ENCODE peak calls at places on chromosomes 7 and 10, in nine cellular contexts. V is activated CD8-positive, alpha-beta memory T cell treated with anti-CD3 and anti-CD28 coated beads for 1 hour; R is coronary artery; T is psoas muscle; Y is left ventricle myocardium inferior; O is COLO829; S is EL; A is AML-193; E is NCI-H510A treated with DMSO at 0.1 percent for 48 hours. Z is an unnamed sample.

GRCh38 chr7:155741061-155741460 is 71.2 kb downstream of the SHH start:
- DNase-seq in A (no peak), Y (no peak), T (no peak), V (no peak), R (no peak), E (no peak), O (no peak), S (no peak), Z (no peak)

GRCh38 chr10:47076949-47077348 is 165.7 kb downstream of the PTPN20 start:
- DNase-seq in Y (no peak), A (no peak), E (no peak), O (no peak), V (no peak), T (no peak), R (no peak), S (peak; percentile 55), Z (peak; percentile 6)

GRCh38 chr7:70810558-70811139 is 321.3 kb upstream of the GALNT17 start:
- DNase-seq in S (no peak), O (no peak), V (no peak), R (no peak), T (no peak), Y (no peak), E (no peak), A (no peak), Z (no peak)

GRCh38 chr10:89923661-89924060 is 222.3 kb downstream of the KIF20B start:
- DNase-seq in R (no peak), O (no peak), Y (no peak), E (no peak), A (no peak), V (no peak), T (no peak), S (peak; percentile 55), Z (no peak)

GRCh38 chr7:156473476-156474240 is 166.9 kb upstream of the RNF32 start:
- DNase-seq in Y (peak; percentile 23), O (peak; percentile 15), T (no peak), S (no peak), R (no peak), V (no peak), E (no peak), A (peak; percentile 46), Z (peak; percentile 31)

GRCh38 chr10:5806745-5807144 is 6.5 kb downstream of the GDI2 start:
- DNase-seq in S (no peak), E (no peak), R (no peak), V (no peak), A (no peak), Y (no peak), T (no peak), O (no peak), Z (no peak)

GRCh38 chr10:132550366-132551092 is 12.9 kb downstream of the INPP5A start:
- DNase-seq in V (no peak), Y (no peak), S (no peak), A (no peak), E (no peak), O (no peak), R (no peak), T (peak; percentile 54), Z (no peak)

GRCh38 chr7:123616244-123616643 is 14.6 kb downstream of the ASB15 start:
- DNase-seq in V (no peak), E (no peak), A (no peak), Y (no peak), R (no peak), O (no peak), S (no peak), T (no peak), Z (no peak)

GRCh38 chr7:98283127-98283886 is 1.8 kb downstream of the BRI3 start:
- DNase-seq in Y (peak; percentile 39), O (no peak), E (no peak), R (no peak), A (peak; percentile 93), S (peak; percentile 68), T (peak; percentile 87), V (no peak), Z (peak; percentile 92)